ENCODE peak calls at places on chromosomes 4 and X, in six cellular contexts. W is K562, V is HepG2, U is GM12878, A is SK-N-SH, E is H1. S is an unnamed sample.

GRCh38 chr4:54498661-54499111 is 159.1 kb upstream of the KIT start:
- DNase-seq in W (no peak), V (no peak), U (no peak), A (no peak), E (no peak), S (no peak)

GRCh38 chr4:129583868-129584267 is 487.9 kb downstream of the C4orf33 start:
- DNase-seq in W (no peak), V (no peak), U (no peak), A (no peak), E (no peak), S (peak; percentile 80)

GRCh38 chr4:158172558-158173258 is at the start of gene GASK1B:
- DNase-seq in W (peak; percentile 42), V (peak; percentile 81), U (no peak), A (peak; percentile 47), E (no peak), S (peak; percentile 53)

GRCh38 chr4:108683479-108683878 is 33.1 kb downstream of the OSTC start:
- DNase-seq in W (no peak), V (peak; percentile 15), U (no peak), A (peak; percentile 8), E (no peak), S (no peak)

GRCh38 chrX:19739683-19740082 is 147.7 kb downstream of the SH3KBP1 start:
- DNase-seq in W (peak; percentile 58), V (peak; percentile 20), U (no peak), A (peak; percentile 64), E (peak; percentile 60), S (no peak)

GRCh38 chrX:105872921-105873320 is 50.6 kb downstream of the NRK start:
- DNase-seq in W (no peak), V (no peak), U (no peak), A (no peak), E (no peak), S (no peak)

GRCh38 chr4:118869808-118870342 is 18.8 kb upstream of the SYNPO2 start:
- DNase-seq in W (no peak), V (no peak), U (no peak), A (no peak), E (no peak), S (no peak)

GRCh38 chrX:45513042-45513441 is 312.4 kb upstream of the DIPK2B start:
- DNase-seq in W (no peak), V (peak; percentile 15), U (no peak), A (no peak), E (no peak), S (no peak)

GRCh38 chrX:153739754-153740486 is 15.3 kb downstream of the ABCD1 start:
- DNase-seq in W (no peak), V (no peak), U (no peak), A (no peak), E (no peak), S (no peak)

GRCh38 chr4:147830987-147831386 is 99.1 kb downstream of the ARHGAP10 start:
- DNase-seq in W (no peak), V (no peak), U (no peak), A (no peak), E (no peak), S (no peak)

GRCh38 chr4:90536408-90536807 is 409.2 kb downstream of the CCSER1 start:
- DNase-seq in W (no peak), V (no peak), U (no peak), A (peak; percentile 10), E (no peak), S (no peak)

GRCh38 chr4:145804134-145804533 is 124.2 kb downstream of the C4orf51 start:
- DNase-seq in W (no peak), V (peak; percentile 54), U (no peak), A (no peak), E (no peak), S (no peak)

DNA sequence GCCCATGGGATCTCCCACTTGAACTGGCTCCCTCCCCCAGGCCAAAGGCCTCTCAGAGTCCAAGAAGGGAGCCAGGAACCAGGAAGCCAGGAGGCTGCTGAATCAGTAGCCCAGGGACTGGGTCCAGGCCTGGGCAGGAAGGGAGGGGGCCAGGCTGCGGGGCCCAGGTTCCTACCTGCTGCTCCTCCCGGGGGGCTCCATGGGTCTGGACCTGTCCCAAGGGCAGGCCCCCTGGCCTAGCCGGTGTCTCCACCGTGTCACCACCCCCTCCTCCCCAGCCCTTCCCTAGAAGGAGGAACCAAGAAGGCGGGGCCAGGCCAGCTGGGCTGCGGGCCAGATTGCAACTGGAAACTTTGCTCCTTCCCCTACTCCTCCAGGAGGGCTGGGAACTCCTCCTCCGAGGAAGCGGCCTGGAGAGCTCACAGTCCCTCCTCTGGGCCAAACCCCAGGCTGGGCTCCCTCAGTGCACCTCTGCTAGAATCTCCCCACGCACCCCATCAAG is at the start of gene IQSEC2:
- DNase-seq in W (peak; percentile 77), V (no peak), U (no peak), A (no peak), E (peak; percentile 59), S (peak; percentile 43)
- TF ChIP-seq POLR2AphosphoS5 in W (no peak), V (no peak), U (no peak), A (peak; percentile 23), E (no peak), S (no peak)

DNA sequence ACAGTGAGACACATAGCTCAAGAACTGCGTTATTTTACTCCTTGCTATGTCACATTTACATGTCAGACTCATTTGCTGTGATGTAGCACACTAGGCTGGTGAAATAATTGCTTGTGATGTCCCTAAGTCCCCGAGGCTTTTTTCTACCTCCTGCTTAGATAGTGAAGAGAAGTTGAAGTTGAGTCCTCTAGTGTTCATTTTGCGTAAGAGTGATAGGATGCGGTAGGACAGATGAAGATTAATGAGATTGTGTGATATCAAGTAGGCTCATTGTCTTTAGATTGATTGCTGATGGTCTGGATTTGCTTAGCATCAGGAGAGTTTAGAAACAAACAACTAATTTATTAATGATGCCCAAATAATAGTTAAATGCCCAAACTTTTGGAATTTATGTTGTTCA is 173.6 kb upstream of the NUDT6 start:
- DNase-seq in W (peak; percentile 20), V (peak; percentile 15), U (no peak), A (no peak), E (no peak), S (peak; percentile 17)
- TF ChIP-seq CTCF in W (peak; percentile 63), V (peak; percentile 45), U (no peak), A (peak; percentile 31), E (peak; percentile 33), S (peak; percentile 11)

DNA sequence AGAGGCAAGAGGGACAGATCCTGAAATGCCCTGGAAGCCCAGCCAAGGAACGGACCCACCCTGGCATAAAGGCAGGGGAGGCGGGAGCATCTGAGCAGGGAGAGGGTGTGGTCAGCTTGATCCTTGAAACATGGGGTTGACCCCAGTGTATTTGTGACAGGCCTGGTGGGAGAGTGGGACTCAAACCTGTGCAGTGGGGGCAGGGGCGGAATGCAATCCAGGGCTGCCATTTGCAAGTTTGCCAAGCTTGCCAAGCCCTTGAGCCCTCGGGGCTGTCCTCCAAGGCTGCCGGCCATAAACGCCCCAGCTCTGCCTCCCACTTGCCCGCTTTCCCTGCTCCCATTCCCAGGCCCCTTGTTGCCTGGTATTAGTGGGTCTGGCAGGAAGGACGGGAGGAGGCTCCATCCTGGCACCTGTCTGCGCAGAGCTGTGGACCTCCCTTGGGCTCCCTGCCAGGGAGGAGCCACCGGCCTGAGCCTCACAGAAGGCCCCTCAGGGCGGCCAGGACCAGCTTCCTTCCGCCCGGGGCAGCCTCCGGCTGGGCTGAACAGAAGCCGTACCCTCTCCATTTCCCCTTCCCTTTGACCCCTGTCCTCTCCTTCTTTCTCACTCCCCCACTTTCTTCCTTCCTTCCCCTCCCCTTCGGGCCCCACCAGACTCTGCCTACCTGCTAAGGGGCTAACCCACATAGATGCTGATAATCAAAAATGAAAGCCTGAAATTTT is 661 bp downstream of the S100P start:
- DNase-seq in W (no peak), V (no peak), U (no peak), A (peak; percentile 39), E (no peak), S (no peak)
- TF ChIP-seq GABPA in W (no peak), V (no peak), U (no peak), A (no peak), E (no peak), S (no peak)

GRCh38 chr4:81180916-81181315 is 34.1 kb downstream of the PRKG2 start:
- DNase-seq in W (no peak), V (no peak), U (no peak), A (no peak), E (no peak), S (no peak)
- TF ChIP-seq POLR2AphosphoS5 in W (no peak), V (no peak), U (no peak), A (no peak), E (no peak), S (no peak)

DNA sequence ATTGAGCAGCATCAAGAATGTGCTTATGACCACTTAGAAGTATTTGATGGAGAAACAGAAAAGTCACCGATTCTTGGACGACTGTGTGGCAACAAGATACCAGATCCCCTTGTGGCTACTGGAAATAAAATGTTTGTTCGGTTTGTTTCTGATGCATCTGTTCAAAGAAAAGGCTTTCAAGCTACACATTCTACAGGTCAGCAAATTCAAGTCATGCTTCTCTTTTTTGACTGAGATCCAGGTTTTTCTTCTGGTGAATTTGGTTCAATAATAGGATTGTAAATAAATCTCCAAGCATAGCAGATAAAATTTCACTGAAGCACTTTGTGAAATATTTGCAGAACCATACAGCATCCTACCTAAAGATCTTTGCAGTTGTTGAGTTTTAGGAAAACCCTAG is 218.1 kb downstream of the TLL1 start:
- DNase-seq in W (no peak), V (no peak), U (no peak), A (no peak), E (no peak), S (no peak)
- TF ChIP-seq CTCF in W (no peak), V (no peak), U (no peak), A (no peak), E (no peak), S (no peak)

GRCh38 chr4:185728886-185729285 is 83.1 kb downstream of the SORBS2 start:
- DNase-seq in W (no peak), V (no peak), U (no peak), A (no peak), E (no peak), S (no peak)

GRCh38 chr4:185729300-185729912 is 82.6 kb downstream of the SORBS2 start:
- DNase-seq in W (no peak), V (no peak), U (no peak), A (no peak), E (no peak), S (no peak)

GRCh38 chr4:185726931-185727330 is 85.1 kb downstream of the SORBS2 start:
- DNase-seq in W (no peak), V (no peak), U (no peak), A (no peak), E (no peak), S (no peak)

GRCh38 chr4:185730849-185731608 is 81.0 kb downstream of the SORBS2 start:
- DNase-seq in W (no peak), V (no peak), U (no peak), A (no peak), E (no peak), S (no peak)

GRCh38 chr4:185730387-185730786 is 81.6 kb downstream of the SORBS2 start:
- DNase-seq in W (peak; percentile 10), V (no peak), U (no peak), A (no peak), E (no peak), S (peak; percentile 2)
- TF ChIP-seq GABPA in W (no peak), V (no peak), U (no peak), A (no peak), E (no peak), S (no peak)

GRCh38 chr4:150090836-150091235 is 12.6 kb downstream of the DCLK2 start:
- DNase-seq in W (no peak), V (no peak), U (no peak), A (no peak), E (no peak), S (no peak)
- TF ChIP-seq POLR2AphosphoS5 in W (no peak), V (no peak), U (no peak), A (no peak), E (no peak), S (no peak)